ENCODE peak calls at places on chromosomes 1 and 21, in nine cellular contexts. One of them, this sample, is unnamed.

GRCh38 chr1:40030528-40031135 is 9.9 kb upstream of the CAP1 start:
- DNase-seq in activated T-cell treated with anti-CD3 and anti-CD28 coated beads for 24 hours: no peak
- DNase-seq in sciatic nerve: no peak
- DNase-seq in NCI-H1436: no peak
- DNase-seq in skeletal muscle cell: no peak
- DNase-seq in stimulated activated CD8-positive, alpha-beta memory T cell treated with anti-CD3 and anti-CD28 coated beads, Interleukin-12 subunit alpha, Interleukin-12 subunit beta, amount 100 ng/mL, for 4 hours: no peak
- DNase-seq in fibroblast of villous mesenchyme: peak; percentile 65
- DNase-seq in RPMI7951: peak; percentile 76
- DNase-seq in choroid plexus epithelial cell: peak; percentile 46
- DNase-seq in this sample: peak; percentile 59

GRCh38 chr1:184116287-184116686 is 64.8 kb downstream of the TSEN15 start:
- DNase-seq in NCI-H1436: no peak
- DNase-seq in RPMI7951: peak; percentile 16
- DNase-seq in activated T-cell treated with anti-CD3 and anti-CD28 coated beads for 24 hours: no peak
- DNase-seq in fibroblast of villous mesenchyme: no peak
- DNase-seq in sciatic nerve: no peak
- DNase-seq in stimulated activated CD8-positive, alpha-beta memory T cell treated with anti-CD3 and anti-CD28 coated beads, Interleukin-12 subunit alpha, Interleukin-12 subunit beta, amount 100 ng/mL, for 4 hours: no peak
- DNase-seq in choroid plexus epithelial cell: peak; percentile 5
- DNase-seq in skeletal muscle cell: peak; percentile 31
- DNase-seq in this sample: no peak

GRCh38 chr1:233025156-233025555 is 74.7 kb downstream of the NTPCR start:
- DNase-seq in NCI-H1436: no peak
- DNase-seq in fibroblast of villous mesenchyme: peak; percentile 39
- DNase-seq in RPMI7951: peak; percentile 62
- DNase-seq in stimulated activated CD8-positive, alpha-beta memory T cell treated with anti-CD3 and anti-CD28 coated beads, Interleukin-12 subunit alpha, Interleukin-12 subunit beta, amount 100 ng/mL, for 4 hours: no peak
- DNase-seq in skeletal muscle cell: no peak
- DNase-seq in sciatic nerve: no peak
- DNase-seq in choroid plexus epithelial cell: peak; percentile 70
- DNase-seq in activated T-cell treated with anti-CD3 and anti-CD28 coated beads for 24 hours: no peak
- DNase-seq in this sample: peak; percentile 33

GRCh38 chr1:37274896-37275631 is 199.3 kb upstream of the ZC3H12A start:
- DNase-seq in choroid plexus epithelial cell: no peak
- DNase-seq in sciatic nerve: no peak
- DNase-seq in RPMI7951: no peak
- DNase-seq in NCI-H1436: peak; percentile 73
- DNase-seq in stimulated activated CD8-positive, alpha-beta memory T cell treated with anti-CD3 and anti-CD28 coated beads, Interleukin-12 subunit alpha, Interleukin-12 subunit beta, amount 100 ng/mL, for 4 hours: no peak
- DNase-seq in skeletal muscle cell: no peak
- DNase-seq in activated T-cell treated with anti-CD3 and anti-CD28 coated beads for 24 hours: no peak
- DNase-seq in fibroblast of villous mesenchyme: no peak
- DNase-seq in this sample: no peak

GRCh38 chr1:29196863-29197589 is 15.3 kb upstream of the SRSF4 start:
- DNase-seq in sciatic nerve: no peak
- DNase-seq in NCI-H1436: no peak
- DNase-seq in skeletal muscle cell: peak; percentile 42
- DNase-seq in stimulated activated CD8-positive, alpha-beta memory T cell treated with anti-CD3 and anti-CD28 coated beads, Interleukin-12 subunit alpha, Interleukin-12 subunit beta, amount 100 ng/mL, for 4 hours: no peak
- DNase-seq in activated T-cell treated with anti-CD3 and anti-CD28 coated beads for 24 hours: no peak
- DNase-seq in choroid plexus epithelial cell: peak; percentile 76
- DNase-seq in fibroblast of villous mesenchyme: peak; percentile 78
- DNase-seq in RPMI7951: peak; percentile 10
- DNase-seq in this sample: peak; percentile 33

GRCh38 chr1:208201241-208201640 is 42.9 kb downstream of the PLXNA2 start:
- DNase-seq in NCI-H1436: no peak
- DNase-seq in sciatic nerve: no peak
- DNase-seq in stimulated activated CD8-positive, alpha-beta memory T cell treated with anti-CD3 and anti-CD28 coated beads, Interleukin-12 subunit alpha, Interleukin-12 subunit beta, amount 100 ng/mL, for 4 hours: no peak
- DNase-seq in choroid plexus epithelial cell: peak; percentile 89
- DNase-seq in skeletal muscle cell: peak; percentile 82
- DNase-seq in RPMI7951: peak; percentile 99
- DNase-seq in activated T-cell treated with anti-CD3 and anti-CD28 coated beads for 24 hours: no peak
- DNase-seq in fibroblast of villous mesenchyme: peak; percentile 92
- DNase-seq in this sample: peak; percentile 94

GRCh38 chr21:38930838-38931237 is 125.1 kb downstream of the ETS2 start:
- DNase-seq in stimulated activated CD8-positive, alpha-beta memory T cell treated with anti-CD3 and anti-CD28 coated beads, Interleukin-12 subunit alpha, Interleukin-12 subunit beta, amount 100 ng/mL, for 4 hours: no peak
- DNase-seq in RPMI7951: peak; percentile 87
- DNase-seq in sciatic nerve: no peak
- DNase-seq in skeletal muscle cell: peak; percentile 62
- DNase-seq in fibroblast of villous mesenchyme: peak; percentile 94
- DNase-seq in activated T-cell treated with anti-CD3 and anti-CD28 coated beads for 24 hours: no peak
- DNase-seq in choroid plexus epithelial cell: peak; percentile 79
- DNase-seq in NCI-H1436: no peak
- DNase-seq in this sample: peak; percentile 89

GRCh38 chr1:37661401-37661800 is 26.7 kb upstream of the RSPO1 start:
- DNase-seq in RPMI7951: no peak
- DNase-seq in fibroblast of villous mesenchyme: no peak
- DNase-seq in skeletal muscle cell: no peak
- DNase-seq in NCI-H1436: no peak
- DNase-seq in stimulated activated CD8-positive, alpha-beta memory T cell treated with anti-CD3 and anti-CD28 coated beads, Interleukin-12 subunit alpha, Interleukin-12 subunit beta, amount 100 ng/mL, for 4 hours: no peak
- DNase-seq in sciatic nerve: no peak
- DNase-seq in choroid plexus epithelial cell: no peak
- DNase-seq in activated T-cell treated with anti-CD3 and anti-CD28 coated beads for 24 hours: no peak
- DNase-seq in this sample: no peak

GRCh38 chr1:17200246-17200645 is 4.7 kb upstream of the PADI1 start:
- DNase-seq in RPMI7951: no peak
- DNase-seq in fibroblast of villous mesenchyme: peak; percentile 77
- DNase-seq in NCI-H1436: no peak
- DNase-seq in skeletal muscle cell: no peak
- DNase-seq in stimulated activated CD8-positive, alpha-beta memory T cell treated with anti-CD3 and anti-CD28 coated beads, Interleukin-12 subunit alpha, Interleukin-12 subunit beta, amount 100 ng/mL, for 4 hours: no peak
- DNase-seq in choroid plexus epithelial cell: no peak
- DNase-seq in sciatic nerve: no peak
- DNase-seq in activated T-cell treated with anti-CD3 and anti-CD28 coated beads for 24 hours: no peak
- DNase-seq in this sample: peak; percentile 43